ENCODE peak calls at places on chromosomes 13 and 19, in six cellular contexts. One of them, this sample, is unnamed.

GRCh38 chr19:54415208-54415900 is at the start of gene TTYH1:
- DNase-seq in DMS153: no peak
- DNase-seq in GM23338: peak
- DNase-seq in T-cell: peak
- DNase-seq in NCI-H1105 treated with DMSO at 0.1 percent for 48 hours: no peak
- DNase-seq in C1 segment of cervical spinal cord: peak
- DNase-seq in this sample: no peak

GRCh38 chr13:24995225-24995804 is 100.6 kb upstream of the PABPC3 start:
- DNase-seq in DMS153: peak
- DNase-seq in GM23338: peak
- DNase-seq in T-cell: peak
- DNase-seq in NCI-H1105 treated with DMSO at 0.1 percent for 48 hours: peak
- DNase-seq in C1 segment of cervical spinal cord: no peak
- DNase-seq in this sample: peak

GRCh38 chr19:46955114-46955812 is 64.4 kb upstream of the NPAS1 start:
- DNase-seq in DMS153: no peak
- DNase-seq in GM23338: no peak
- DNase-seq in T-cell: peak
- DNase-seq in NCI-H1105 treated with DMSO at 0.1 percent for 48 hours: no peak
- DNase-seq in C1 segment of cervical spinal cord: no peak
- DNase-seq in this sample: peak

GRCh38 chr19:7137120-7137519 is 67.6 kb downstream of the ZNF557 start:
- DNase-seq in DMS153: no peak
- DNase-seq in GM23338: no peak
- DNase-seq in T-cell: no peak
- DNase-seq in NCI-H1105 treated with DMSO at 0.1 percent for 48 hours: no peak
- DNase-seq in C1 segment of cervical spinal cord: no peak
- DNase-seq in this sample: no peak

GRCh38 chr13:28099396-28100148 is 804 bp downstream of the FLT3 start:
- DNase-seq in DMS153: no peak
- DNase-seq in GM23338: peak
- DNase-seq in T-cell: no peak
- DNase-seq in NCI-H1105 treated with DMSO at 0.1 percent for 48 hours: no peak
- DNase-seq in C1 segment of cervical spinal cord: no peak
- DNase-seq in this sample: no peak

GRCh38 chr13:41812851-41813250 is 148.1 kb downstream of the VWA8 start:
- DNase-seq in DMS153: no peak
- DNase-seq in GM23338: no peak
- DNase-seq in T-cell: no peak
- DNase-seq in NCI-H1105 treated with DMSO at 0.1 percent for 48 hours: no peak
- DNase-seq in C1 segment of cervical spinal cord: no peak
- DNase-seq in this sample: no peak

GRCh38 chr19:11377237-11377636 is 2.8 kb downstream of the SWSAP1 start:
- DNase-seq in DMS153: no peak
- DNase-seq in GM23338: peak
- DNase-seq in T-cell: no peak
- DNase-seq in NCI-H1105 treated with DMSO at 0.1 percent for 48 hours: peak
- DNase-seq in C1 segment of cervical spinal cord: no peak
- DNase-seq in this sample: peak

GRCh38 chr13:45362939-45363338 is 22.0 kb upstream of the TPT1 start:
- DNase-seq in DMS153: no peak
- DNase-seq in GM23338: peak
- DNase-seq in T-cell: no peak
- DNase-seq in NCI-H1105 treated with DMSO at 0.1 percent for 48 hours: no peak
- DNase-seq in C1 segment of cervical spinal cord: no peak
- DNase-seq in this sample: no peak

GRCh38 chr13:110010433-110011135 is 224.2 kb upstream of the IRS2 start:
- DNase-seq in DMS153: peak
- DNase-seq in GM23338: no peak
- DNase-seq in T-cell: no peak
- DNase-seq in NCI-H1105 treated with DMSO at 0.1 percent for 48 hours: no peak
- DNase-seq in C1 segment of cervical spinal cord: no peak
- DNase-seq in this sample: no peak

GRCh38 chr19:5645409-5645808 is 22.5 kb downstream of the SAFB start:
- DNase-seq in DMS153: peak
- DNase-seq in GM23338: no peak
- DNase-seq in T-cell: no peak
- DNase-seq in NCI-H1105 treated with DMSO at 0.1 percent for 48 hours: peak
- DNase-seq in C1 segment of cervical spinal cord: no peak
- DNase-seq in this sample: no peak